ENCODE peak calls at places on chromosomes 11 and 22, in five cellular contexts. F is heart right ventricle; N is upper lobe of left lung; A is CD4-positive, alpha-beta T cell; W is choroid plexus epithelial cell. X is an unnamed sample.

GRCh38 chr11:121426476-121427454 is 25.3 kb upstream of the SORL1 start:
- DNase-seq in F (peak), N (peak), A (peak), W (no peak), X (peak)

GRCh38 chr22:27206747-27207133 is 549.4 kb downstream of the MIAT start:
- DNase-seq in F (no peak), N (no peak), A (no peak), W (no peak), X (no peak)

GRCh38 chr11:60127311-60127811 is 38.9 kb downstream of the MS4A2 start:
- DNase-seq in F (no peak), N (no peak), A (no peak), W (no peak), X (no peak)

GRCh38 chr22:38739300-38740055 is 16.3 kb downstream of the SUN2 start:
- DNase-seq in F (peak), N (no peak), A (no peak), W (no peak), X (no peak)

GRCh38 chr22:42645341-42645937 is 3.8 kb downstream of the CYB5R3 start:
- DNase-seq in F (no peak), N (peak), A (no peak), W (no peak), X (no peak)

GRCh38 chr11:134949716-134950115 is 537.7 kb upstream of the B3GAT1 start:
- DNase-seq in F (no peak), N (no peak), A (no peak), W (no peak), X (no peak)

GRCh38 chr11:115226556-115226955 is 277.7 kb downstream of the CADM1 start:
- DNase-seq in F (no peak), N (no peak), A (no peak), W (peak), X (no peak)

GRCh38 chr11:43556269-43556668 is 124.3 kb upstream of the HSD17B12 start:
- DNase-seq in F (no peak), N (no peak), A (no peak), W (no peak), X (no peak)

GRCh38 chr11:75554258-75555022 is 7.6 kb upstream of the SERPINH1 start:
- DNase-seq in F (peak), N (peak), A (no peak), W (peak), X (no peak)

GRCh38 chr22:16695261-16695660 is 102.7 kb upstream of the CCT8L2 start:
- DNase-seq in F (no peak), N (no peak), A (no peak), W (no peak), X (no peak)

GRCh38 chr11:57667715-57668466 is at the start of gene ZDHHC5:
- DNase-seq in F (peak), N (peak), A (peak), W (peak), X (peak)

GRCh38 chr11:105862736-105863367 is 159.2 kb downstream of the MSANTD4 start:
- DNase-seq in F (no peak), N (no peak), A (no peak), W (peak), X (no peak)

GRCh38 chr22:24146791-24147353 is 34.4 kb upstream of the SUSD2 start:
- DNase-seq in F (no peak), N (no peak), A (no peak), W (peak), X (no peak)

DNA sequence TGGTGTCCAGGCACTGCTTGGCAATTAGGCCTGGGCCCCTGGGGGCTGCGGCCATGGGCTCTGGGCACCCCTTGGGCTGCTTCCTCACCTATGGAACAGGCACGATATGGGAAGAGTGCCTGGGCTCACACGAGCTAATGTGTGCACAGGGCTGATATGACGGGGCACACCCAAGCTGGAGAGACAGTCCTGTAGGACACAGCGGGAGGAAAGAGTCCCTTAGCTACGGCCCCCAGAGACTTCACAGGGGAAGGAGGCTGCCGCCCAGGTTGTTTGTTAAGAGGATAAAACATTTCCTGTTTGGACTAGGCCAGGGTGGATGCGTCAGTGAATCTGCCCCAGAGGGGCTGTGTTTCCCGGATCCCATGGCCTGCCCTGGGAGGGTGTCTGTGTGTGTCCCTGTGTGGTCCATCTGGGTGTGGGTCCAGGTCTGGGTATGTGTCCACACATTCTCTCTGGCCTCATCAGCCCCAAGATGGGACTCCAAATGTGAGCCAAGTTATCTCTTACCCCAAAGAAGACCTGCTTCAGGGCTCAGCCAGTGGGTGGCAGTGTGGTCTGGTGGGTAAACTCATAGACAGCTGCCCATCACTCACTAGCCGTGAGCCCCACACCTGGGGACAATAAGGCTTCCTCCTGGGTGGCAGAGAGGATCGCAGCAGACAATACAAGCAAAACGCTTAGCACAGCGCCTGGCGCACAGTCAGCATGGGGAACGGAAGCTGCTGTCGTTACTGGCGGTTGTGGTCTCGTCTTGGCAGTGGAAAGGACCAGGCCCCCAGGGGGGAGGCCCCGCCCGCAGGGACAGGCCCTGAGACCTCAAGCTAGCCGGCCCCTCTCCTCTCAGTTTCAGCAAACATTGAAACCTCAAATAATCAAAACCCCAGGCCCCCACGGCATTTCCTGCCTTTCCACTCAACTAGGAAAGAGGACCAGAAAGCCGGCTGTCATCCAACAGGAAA is 3.2 kb upstream of the EMID1 start:
- DNase-seq in F (peak), N (peak), A (peak), W (peak), X (no peak)
- TF ChIP-seq CTCF in F (no peak), N (peak), A (no peak), W (peak), X (no peak)

DNA sequence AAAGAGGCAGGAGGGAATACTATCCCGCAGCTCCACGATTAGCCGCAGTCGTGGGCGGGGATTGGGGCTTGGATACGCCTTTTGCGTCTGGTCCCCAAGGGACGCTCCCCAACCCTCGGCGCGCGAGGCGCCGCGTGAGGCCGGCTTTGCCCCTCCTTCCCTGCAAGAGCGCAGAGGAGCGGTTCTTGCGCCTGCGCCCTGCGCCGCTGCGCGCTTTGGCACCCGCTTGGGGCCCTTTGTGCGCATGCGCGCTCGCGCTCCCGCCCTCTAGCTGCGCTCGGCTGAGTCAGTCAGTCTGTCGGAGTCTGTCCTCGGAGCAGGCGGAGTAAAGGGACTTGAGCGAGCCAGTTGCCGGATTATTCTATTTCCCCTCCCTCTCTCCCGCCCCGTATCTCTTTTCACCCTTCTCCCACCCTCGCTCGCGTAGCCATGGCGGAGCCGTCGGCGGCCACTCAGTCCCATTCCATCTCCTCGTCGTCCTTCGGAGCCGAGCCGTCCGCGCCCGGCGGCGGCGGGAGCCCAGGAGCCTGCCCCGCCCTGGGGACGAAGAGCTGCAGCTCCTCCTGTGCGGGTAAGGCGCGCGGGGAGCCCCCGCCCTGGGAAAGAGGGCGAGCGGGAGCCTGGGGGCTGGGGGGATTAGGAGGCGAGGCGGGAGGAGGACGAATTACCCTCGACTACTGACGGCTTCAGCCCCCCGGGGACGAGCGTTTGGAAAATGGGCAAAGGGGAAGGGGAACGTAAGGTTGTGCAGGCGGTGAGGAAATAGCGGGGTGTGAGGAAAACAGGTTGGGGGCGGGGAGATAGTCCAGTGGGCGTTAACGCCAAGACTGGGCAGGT is at the start of gene RTN3:
- DNase-seq in F (peak), N (peak), A (peak), W (peak), X (peak)
- TF ChIP-seq CTCF in F (peak), N (no peak), A (no peak), W (no peak), X (no peak)

GRCh38 chr11:124865902-124866851 is 945 bp downstream of the ROBO3 start:
- DNase-seq in F (peak), N (no peak), A (peak), W (peak), X (peak)

GRCh38 chr11:124869856-124870387 is 4.7 kb downstream of the ROBO3 start:
- DNase-seq in F (no peak), N (no peak), A (no peak), W (no peak), X (no peak)

GRCh38 chr11:124868322-124869274 is 3.4 kb downstream of the ROBO3 start:
- DNase-seq in F (no peak), N (no peak), A (no peak), W (no peak), X (no peak)

GRCh38 chr11:124869331-124869730 is 4.1 kb downstream of the ROBO3 start:
- DNase-seq in F (no peak), N (no peak), A (no peak), W (no peak), X (no peak)

GRCh38 chr11:124867700-124868099 is 2.5 kb downstream of the ROBO3 start:
- DNase-seq in F (no peak), N (no peak), A (no peak), W (peak), X (no peak)
- TF ChIP-seq CTCF in F (peak), N (peak), A (no peak), W (peak), X (no peak)

GRCh38 chr22:46843691-46844297 is 81.3 kb downstream of the TBC1D22A start:
- DNase-seq in F (no peak), N (no peak), A (no peak), W (no peak), X (no peak)

GRCh38 chr22:46846832-46847355 is 84.4 kb downstream of the TBC1D22A start:
- DNase-seq in F (no peak), N (no peak), A (no peak), W (peak), X (no peak)

GRCh38 chr22:46846154-46846831 is 83.8 kb downstream of the TBC1D22A start:
- DNase-seq in F (no peak), N (no peak), A (peak), W (no peak), X (no peak)

GRCh38 chr22:46844606-46845210 is 82.3 kb downstream of the TBC1D22A start:
- DNase-seq in F (no peak), N (no peak), A (no peak), W (no peak), X (no peak)

GRCh38 chr22:46845281-46846153 is 83.1 kb downstream of the TBC1D22A start:
- DNase-seq in F (no peak), N (no peak), A (no peak), W (peak), X (no peak)
- TF ChIP-seq CTCF in F (peak), N (peak), A (no peak), W (peak), X (no peak)

GRCh38 chr22:22513619-22514018 is 5.1 kb upstream of the ZNF280B start:
- DNase-seq in F (no peak), N (no peak), A (no peak), W (no peak), X (no peak)

GRCh38 chr22:22507743-22508273 is 734 bp downstream of the ZNF280B start:
- DNase-seq in F (no peak), N (no peak), A (no peak), W (no peak), X (peak)

GRCh38 chr22:22506736-22507135 is 1.8 kb downstream of the ZNF280B start:
- DNase-seq in F (no peak), N (no peak), A (no peak), W (no peak), X (no peak)

DNA sequence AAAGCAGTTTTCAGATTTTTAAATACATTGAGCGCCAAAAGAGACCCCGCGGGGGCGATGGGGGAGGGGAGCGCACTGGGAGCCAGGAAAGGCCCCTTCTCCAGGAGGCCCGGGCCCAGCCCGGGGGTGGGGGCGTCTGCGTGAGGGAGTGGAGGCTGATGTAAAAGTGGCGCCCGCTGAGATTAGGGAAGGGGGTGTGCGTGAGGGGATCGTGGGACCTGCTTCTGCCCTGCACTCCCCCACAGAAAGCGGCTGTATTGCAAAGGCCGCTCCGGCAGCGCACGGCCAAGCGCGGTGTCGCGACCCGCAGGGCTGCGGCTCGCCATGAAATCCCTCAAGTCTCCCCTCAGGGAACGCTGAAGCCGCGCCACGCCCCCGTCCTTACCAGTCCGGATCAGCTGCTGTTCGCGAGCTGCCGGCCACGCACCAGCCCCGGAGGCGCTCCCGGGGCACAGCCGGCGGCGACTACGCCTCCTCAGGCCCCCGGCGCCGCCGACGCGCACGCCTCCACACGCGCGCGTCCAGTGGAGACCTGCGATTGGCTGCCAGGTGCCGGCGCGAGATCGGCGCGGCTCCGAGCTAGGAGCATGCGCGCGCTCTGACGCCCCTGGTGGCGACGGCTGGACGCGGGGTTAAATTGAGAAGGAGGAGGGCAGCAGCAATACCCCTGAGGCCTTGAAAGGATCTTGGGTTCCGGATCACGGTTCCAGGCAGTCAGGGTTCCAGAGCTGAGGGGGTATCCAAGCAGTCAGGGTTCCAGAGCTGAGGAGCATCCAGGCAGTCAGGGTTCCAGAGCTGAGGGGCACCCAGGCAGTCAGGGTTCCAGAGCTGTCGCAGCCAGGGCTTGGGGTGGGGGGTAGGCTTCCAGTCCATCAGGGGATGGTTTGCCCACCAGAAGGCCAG is at the start of gene ZNF280B:
- DNase-seq in F (peak), N (peak), A (peak), W (peak), X (peak)
- TF ChIP-seq CTCF in F (peak), N (peak), A (peak), W (peak), X (peak)

GRCh38 chr11:113725411-113725810 is 19.3 kb upstream of the TMPRSS5 start:
- DNase-seq in F (no peak), N (no peak), A (no peak), W (no peak), X (no peak)
- TF ChIP-seq CTCF in F (no peak), N (no peak), A (no peak), W (peak), X (no peak)

X was measured in activated B cell treated with CpG ODN at 0.5 μM for 24 hours.